ENCODE peak calls at places on chromosomes 2 and 18, in four cellular contexts. One of them, this sample, is unnamed.

GRCh38 chr2:64251497-64252277 is 107.5 kb upstream of the PELI1 start:
- DNase-seq in GM12878: no peak
- DNase-seq in HL-60: no peak
- DNase-seq in K562: peak
- DNase-seq in this sample: no peak

GRCh38 chr2:158457092-158457825 is 507 bp downstream of the PKP4 start:
- DNase-seq in GM12878: no peak
- DNase-seq in HL-60: peak
- DNase-seq in K562: peak
- DNase-seq in this sample: peak

GRCh38 chr2:131556998-131557397 is 29.3 kb downstream of the CCDC74A start:
- DNase-seq in GM12878: no peak
- DNase-seq in HL-60: no peak
- DNase-seq in K562: no peak
- DNase-seq in this sample: no peak

GRCh38 chr2:22798389-22798788 is 586.6 kb upstream of the KLHL29 start:
- DNase-seq in GM12878: no peak
- DNase-seq in HL-60: no peak
- DNase-seq in K562: no peak
- DNase-seq in this sample: no peak

GRCh38 chr2:3628800-3629199 is 29.2 kb upstream of the ALLC start:
- DNase-seq in GM12878: no peak
- DNase-seq in HL-60: peak
- DNase-seq in K562: no peak
- DNase-seq in this sample: no peak

GRCh38 chr18:54672846-54673475 is 81.9 kb downstream of the DYNAP start:
- DNase-seq in GM12878: no peak
- DNase-seq in HL-60: no peak
- DNase-seq in K562: no peak
- DNase-seq in this sample: no peak

GRCh38 chr2:32862269-32863055 is 84.3 kb upstream of the LTBP1 start:
- DNase-seq in GM12878: no peak
- DNase-seq in HL-60: no peak
- DNase-seq in K562: no peak
- DNase-seq in this sample: no peak

GRCh38 chr2:196737046-196737445 is 62.4 kb downstream of the GTF3C3 start:
- DNase-seq in GM12878: no peak
- DNase-seq in HL-60: no peak
- DNase-seq in K562: no peak
- DNase-seq in this sample: no peak

GRCh38 chr18:6835345-6835744 is 105.8 kb downstream of the ARHGAP28 start:
- DNase-seq in GM12878: no peak
- DNase-seq in HL-60: no peak
- DNase-seq in K562: no peak
- DNase-seq in this sample: no peak

GRCh38 chr2:66334237-66335054 is 100.5 kb upstream of the MEIS1 start:
- DNase-seq in GM12878: no peak
- DNase-seq in HL-60: no peak
- DNase-seq in K562: no peak
- DNase-seq in this sample: no peak

GRCh38 chr18:46426311-46427047 is 230.5 kb downstream of the LOXHD1 start:
- DNase-seq in GM12878: no peak
- DNase-seq in HL-60: no peak
- DNase-seq in K562: no peak
- DNase-seq in this sample: no peak

GRCh38 chr2:42328148-42328833 is 32.7 kb downstream of the COX7A2L start:
- DNase-seq in GM12878: no peak
- DNase-seq in HL-60: no peak
- DNase-seq in K562: no peak
- DNase-seq in this sample: no peak

GRCh38 chr2:190563109-190563508 is 28.6 kb upstream of the NEMP2 start:
- DNase-seq in GM12878: no peak
- DNase-seq in HL-60: no peak
- DNase-seq in K562: peak
- DNase-seq in this sample: no peak

GRCh38 chr2:235495373-235496238 is 1.8 kb downstream of the AGAP1 start:
- DNase-seq in GM12878: no peak
- DNase-seq in HL-60: no peak
- DNase-seq in K562: no peak
- DNase-seq in this sample: no peak

GRCh38 chr18:1930291-1931270 is 640.7 kb downstream of the METTL4 start:
- DNase-seq in GM12878: no peak
- DNase-seq in HL-60: no peak
- DNase-seq in K562: no peak
- DNase-seq in this sample: no peak

GRCh38 chr18:23784811-23785245 is 95.6 kb downstream of the LAMA3 start:
- DNase-seq in GM12878: no peak
- DNase-seq in HL-60: no peak
- DNase-seq in K562: no peak
- DNase-seq in this sample: no peak

GRCh38 chr2:178629463-178629862 is 149.2 kb downstream of the PLEKHA3 start:
- DNase-seq in GM12878: no peak
- DNase-seq in HL-60: no peak
- DNase-seq in K562: no peak
- DNase-seq in this sample: no peak

GRCh38 chr2:106108351-106108750 is 85.8 kb downstream of the UXS1 start:
- DNase-seq in GM12878: no peak
- DNase-seq in HL-60: no peak
- DNase-seq in K562: no peak
- DNase-seq in this sample: no peak

GRCh38 chr2:238868067-238868524 is 20.2 kb downstream of the TWIST2 start:
- DNase-seq in GM12878: no peak
- DNase-seq in HL-60: no peak
- DNase-seq in K562: no peak
- DNase-seq in this sample: no peak

GRCh38 chr2:122543815-122544214 is 788.4 kb downstream of the TSN start:
- DNase-seq in GM12878: no peak
- DNase-seq in HL-60: no peak
- DNase-seq in K562: no peak
- DNase-seq in this sample: no peak

GRCh38 chr2:225670111-225670974 is 270.8 kb downstream of the NYAP2 start:
- DNase-seq in GM12878: no peak
- DNase-seq in HL-60: no peak
- DNase-seq in K562: no peak
- DNase-seq in this sample: no peak

DNA sequence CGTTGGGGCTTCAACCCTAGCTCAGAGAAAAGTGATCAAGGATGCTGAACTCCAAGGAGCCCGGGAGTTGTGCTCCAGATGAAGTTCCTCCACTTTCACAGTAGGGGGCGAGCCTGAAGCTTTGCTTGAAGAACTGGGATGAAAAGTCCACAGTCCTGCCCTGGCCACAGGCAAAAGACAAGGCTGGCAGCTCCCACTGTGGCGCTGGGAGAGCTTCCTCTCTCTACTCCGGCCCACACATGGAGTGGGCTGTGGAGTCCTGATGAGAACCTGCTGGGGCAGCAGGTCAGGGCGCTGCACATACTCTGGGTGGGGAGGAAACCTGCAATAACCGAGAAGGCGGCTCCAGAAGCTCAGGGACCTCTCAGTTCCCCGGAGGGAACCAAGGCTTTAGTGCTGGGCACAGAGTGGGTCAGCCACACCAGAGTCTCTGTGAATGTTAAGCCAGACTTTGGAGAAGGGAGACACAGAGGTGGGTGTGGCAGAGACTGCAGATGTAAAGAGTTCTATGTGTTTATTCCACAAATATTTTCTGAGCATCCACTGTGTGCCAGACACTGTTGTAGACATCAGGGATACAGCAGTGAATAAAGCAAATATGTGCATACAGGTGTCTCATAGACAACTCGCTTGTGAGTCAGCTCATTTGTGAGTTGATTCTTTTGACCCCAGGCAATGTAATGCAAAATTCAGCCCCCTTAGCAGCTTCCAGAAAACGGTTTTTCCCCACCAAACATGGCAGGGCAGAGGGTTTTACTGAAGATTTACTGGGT is 48.0 kb upstream of the MRPL33 start:
- DNase-seq in GM12878: no peak
- DNase-seq in HL-60: peak
- DNase-seq in K562: peak
- DNase-seq in this sample: no peak
- TF ChIP-seq SPI1 in GM12878: no peak
- TF ChIP-seq SPI1 in HL-60: no peak
- TF ChIP-seq SPI1 in K562: no peak
- TF ChIP-seq SPI1 in this sample: no peak

GRCh38 chr2:69704446-69704845 is 37.5 kb upstream of the ANXA4 start:
- DNase-seq in GM12878: no peak
- DNase-seq in HL-60: peak
- DNase-seq in K562: no peak
- DNase-seq in this sample: no peak
- TF ChIP-seq POLR2AphosphoS5 in GM12878: no peak
- TF ChIP-seq POLR2AphosphoS5 in HL-60: peak
- TF ChIP-seq POLR2AphosphoS5 in K562: no peak
- TF ChIP-seq POLR2AphosphoS5 in this sample: no peak

GRCh38 chr2:240388471-240389301 is 46.8 kb upstream of the GPC1 start:
- DNase-seq in GM12878: no peak
- DNase-seq in HL-60: no peak
- DNase-seq in K562: no peak
- DNase-seq in this sample: no peak

GRCh38 chr2:240389302-240389805 is 46.1 kb upstream of the GPC1 start:
- DNase-seq in GM12878: no peak
- DNase-seq in HL-60: no peak
- DNase-seq in K562: no peak
- DNase-seq in this sample: no peak

GRCh38 chr2:240391111-240392051 is 44.1 kb upstream of the GPC1 start:
- DNase-seq in GM12878: no peak
- DNase-seq in HL-60: no peak
- DNase-seq in K562: no peak
- DNase-seq in this sample: no peak

GRCh38 chr2:240392084-240392947 is 43.1 kb upstream of the GPC1 start:
- DNase-seq in GM12878: no peak
- DNase-seq in HL-60: no peak
- DNase-seq in K562: no peak
- DNase-seq in this sample: no peak

GRCh38 chr2:240390091-240391073 is 45.1 kb upstream of the GPC1 start:
- DNase-seq in GM12878: no peak
- DNase-seq in HL-60: peak
- DNase-seq in K562: no peak
- DNase-seq in this sample: no peak
- TF ChIP-seq SPI1 in GM12878: no peak
- TF ChIP-seq SPI1 in HL-60: no peak
- TF ChIP-seq SPI1 in K562: no peak
- TF ChIP-seq SPI1 in this sample: no peak

GRCh38 chr2:223554923-223555322 is 47.2 kb downstream of the SCG2 start:
- DNase-seq in GM12878: no peak
- DNase-seq in HL-60: peak
- DNase-seq in K562: no peak
- DNase-seq in this sample: no peak

GRCh38 chr2:223548194-223548593 is 54.0 kb downstream of the SCG2 start:
- DNase-seq in GM12878: no peak
- DNase-seq in HL-60: no peak
- DNase-seq in K562: no peak
- DNase-seq in this sample: no peak

GRCh38 chr2:223545830-223546229 is 56.3 kb downstream of the SCG2 start:
- DNase-seq in GM12878: no peak
- DNase-seq in HL-60: no peak
- DNase-seq in K562: no peak
- DNase-seq in this sample: no peak

GRCh38 chr2:223545406-223545805 is 56.8 kb downstream of the SCG2 start:
- DNase-seq in GM12878: no peak
- DNase-seq in HL-60: no peak
- DNase-seq in K562: no peak
- DNase-seq in this sample: no peak

GRCh38 chr2:223549215-223549614 is 52.9 kb downstream of the SCG2 start:
- DNase-seq in GM12878: no peak
- DNase-seq in HL-60: no peak
- DNase-seq in K562: no peak
- DNase-seq in this sample: no peak
- TF ChIP-seq POLR2AphosphoS5 in GM12878: no peak
- TF ChIP-seq POLR2AphosphoS5 in HL-60: no peak
- TF ChIP-seq POLR2AphosphoS5 in K562: no peak
- TF ChIP-seq POLR2AphosphoS5 in this sample: no peak